ENCODE peak calls at places on chromosome 1, in four cellular contexts. C is K562, Z is GM12878, E is HL-60. D is an unnamed sample.

GRCh38 chr1:33248244-33248643 is 8.0 kb upstream of the ZNF362 start:
- DNase-seq in C (no peak), Z (no peak), E (no peak), D (no peak)

GRCh38 chr1:2412773-2413494 is 570 bp upstream of the PEX10 start:
- DNase-seq in C (peak; percentile 84), Z (no peak), E (peak; percentile 57), D (peak; percentile 66)

GRCh38 chr1:8154621-8155052 is 128.5 kb upstream of the ERRFI1 start:
- DNase-seq in C (no peak), Z (no peak), E (no peak), D (no peak)

GRCh38 chr1:9319208-9319788 is 26.6 kb downstream of the SPSB1 start:
- DNase-seq in C (no peak), Z (no peak), E (no peak), D (no peak)

GRCh38 chr1:201456499-201457309 is 12.3 kb downstream of the PHLDA3 start:
- DNase-seq in C (peak; percentile 37), Z (no peak), E (no peak), D (no peak)

GRCh38 chr1:219582310-219582709 is 30.6 kb downstream of the ZC3H11B start:
- DNase-seq in C (no peak), Z (no peak), E (peak; percentile 39), D (no peak)

GRCh38 chr1:166174108-166174507 is 7.3 kb upstream of the FAM78B start:
- DNase-seq in C (no peak), Z (no peak), E (no peak), D (no peak)

GRCh38 chr1:247639381-247639981 is 34.1 kb downstream of the OR2G3 start:
- DNase-seq in C (peak; percentile 67), Z (no peak), E (no peak), D (no peak)

GRCh38 chr1:170734412-170735175 is 70.7 kb downstream of the PRRX1 start:
- DNase-seq in C (no peak), Z (no peak), E (no peak), D (no peak)

GRCh38 chr1:22745675-22746585 is 35.3 kb downstream of the EPHB2 start:
- DNase-seq in C (no peak), Z (no peak), E (peak; percentile 72), D (no peak)

GRCh38 chr1:62870148-62870547 is 86.2 kb downstream of the ATG4C start:
- DNase-seq in C (no peak), Z (no peak), E (no peak), D (no peak)

GRCh38 chr1:68322096-68322495 is 89.8 kb upstream of the WLS start:
- DNase-seq in C (no peak), Z (no peak), E (no peak), D (no peak)

GRCh38 chr1:38990401-38990745 is 703 bp upstream of the AKIRIN1 start:
- DNase-seq in C (no peak), Z (no peak), E (no peak), D (no peak)

GRCh38 chr1:46692806-46693770 is 21.4 kb downstream of the TEX38 start:
- DNase-seq in C (no peak), Z (no peak), E (no peak), D (no peak)

GRCh38 chr1:247375747-247376146 is 40.2 kb upstream of the NLRP3 start:
- DNase-seq in C (no peak), Z (no peak), E (no peak), D (no peak)

GRCh38 chr1:24282491-24282890 is 36.7 kb upstream of the GRHL3 start:
- DNase-seq in C (no peak), Z (no peak), E (no peak), D (no peak)

GRCh38 chr1:65872258-65872657 is 79.6 kb downstream of the PDE4B start:
- DNase-seq in C (no peak), Z (no peak), E (no peak), D (no peak)

GRCh38 chr1:21263653-21264225 is 26.5 kb downstream of the ECE1 start:
- DNase-seq in C (no peak), Z (no peak), E (no peak), D (no peak)

GRCh38 chr1:156704930-156705320 is 458 bp downstream of the CRABP2 start:
- DNase-seq in C (no peak), Z (no peak), E (no peak), D (no peak)

GRCh38 chr1:226884966-226885820 is 14.8 kb downstream of the PSEN2 start:
- DNase-seq in C (no peak), Z (no peak), E (no peak), D (no peak)

GRCh38 chr1:22676916-22677601 is 24.0 kb downstream of the C1QB start:
- DNase-seq in C (no peak), Z (no peak), E (no peak), D (no peak)

GRCh38 chr1:184958554-184959353 is 15.6 kb downstream of the NIBAN1 start:
- DNase-seq in C (no peak), Z (no peak), E (no peak), D (no peak)

GRCh38 chr1:209513226-209513625 is 70.3 kb upstream of the CAMK1G start:
- DNase-seq in C (peak; percentile 32), Z (no peak), E (no peak), D (peak; percentile 12)

GRCh38 chr1:36154765-36155559 is 998 bp upstream of the MAP7D1 start:
- DNase-seq in C (no peak), Z (no peak), E (no peak), D (no peak)

GRCh38 chr1:41641483-41641829 is 157.0 kb upstream of the EDN2 start:
- DNase-seq in C (no peak), Z (peak; percentile 48), E (no peak), D (no peak)

GRCh38 chr1:39639333-39640130 is at the start of gene HEYL:
- DNase-seq in C (peak; percentile 96), Z (no peak), E (peak; percentile 11), D (peak; percentile 65)

GRCh38 chr1:15362096-15362736 is 47.5 kb upstream of the EFHD2 start:
- DNase-seq in C (no peak), Z (no peak), E (no peak), D (no peak)

GRCh38 chr1:19678493-19678892 is 13.8 kb downstream of the HTR6 start:
- DNase-seq in C (no peak), Z (no peak), E (no peak), D (no peak)

GRCh38 chr1:26552720-26553119 is 23.2 kb downstream of the RPS6KA1 start:
- DNase-seq in C (no peak), Z (no peak), E (no peak), D (no peak)

GRCh38 chr1:6269997-6270401 is 9.1 kb upstream of the GPR153 start:
- DNase-seq in C (peak; percentile 33), Z (no peak), E (no peak), D (no peak)

GRCh38 chr1:168585191-168585590 is 8.8 kb downstream of the XCL1 start:
- DNase-seq in C (no peak), Z (no peak), E (no peak), D (no peak)

GRCh38 chr1:36162680-36163079 is 6.7 kb downstream of the MAP7D1 start:
- DNase-seq in C (no peak), Z (no peak), E (no peak), D (no peak)

GRCh38 chr1:43482240-43482639 is 28.5 kb upstream of the HYI start:
- DNase-seq in C (no peak), Z (no peak), E (no peak), D (no peak)

GRCh38 chr1:173084292-173084691 is 33.6 kb upstream of the TNFSF18 start:
- DNase-seq in C (no peak), Z (no peak), E (no peak), D (no peak)
- TF ChIP-seq SPI1 in C (no peak), Z (no peak), E (no peak), D (no peak)

DNA sequence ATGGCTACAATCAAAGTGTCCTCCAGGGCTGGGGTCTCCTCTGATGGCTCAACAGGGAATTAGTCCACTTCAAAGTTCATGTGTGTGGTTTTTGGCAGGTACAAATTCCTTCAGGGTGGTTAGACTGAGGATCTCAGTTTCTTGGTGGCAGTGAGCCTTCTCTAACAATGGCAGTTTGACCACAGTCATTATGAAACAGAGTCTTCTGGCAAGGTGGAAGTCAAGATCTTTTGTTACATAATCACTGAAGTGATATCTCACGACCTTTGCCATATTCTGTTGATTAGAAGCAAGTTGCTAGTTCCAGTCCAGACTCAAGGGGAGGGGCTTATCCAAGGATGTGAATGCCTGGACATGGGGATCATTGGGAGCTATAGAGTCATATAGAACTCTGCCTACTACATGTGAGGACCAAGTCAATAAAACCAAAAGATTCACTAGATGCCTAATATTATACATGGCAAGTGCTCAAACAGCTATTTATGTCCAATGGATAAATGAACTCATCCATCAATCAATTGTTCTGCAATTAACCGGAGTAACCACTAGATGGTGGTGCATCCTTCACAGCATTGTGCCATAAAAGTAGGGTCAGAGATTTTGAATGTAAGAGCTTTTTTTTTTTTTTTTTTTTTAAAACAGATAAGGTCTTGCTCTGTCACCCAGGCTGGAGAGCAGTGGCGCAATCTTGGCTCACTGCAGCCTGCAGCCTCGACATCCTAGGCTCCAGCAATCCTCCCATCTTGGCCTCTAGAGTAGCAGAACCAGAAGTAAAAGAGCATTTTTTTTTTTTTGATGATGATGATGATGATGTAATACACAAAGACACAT is 131.9 kb downstream of the CRB1 start:
- DNase-seq in C (peak; percentile 29), Z (peak; percentile 11), E (peak; percentile 88), D (no peak)
- TF ChIP-seq SPI1 in C (no peak), Z (no peak), E (no peak), D (no peak)

DNA sequence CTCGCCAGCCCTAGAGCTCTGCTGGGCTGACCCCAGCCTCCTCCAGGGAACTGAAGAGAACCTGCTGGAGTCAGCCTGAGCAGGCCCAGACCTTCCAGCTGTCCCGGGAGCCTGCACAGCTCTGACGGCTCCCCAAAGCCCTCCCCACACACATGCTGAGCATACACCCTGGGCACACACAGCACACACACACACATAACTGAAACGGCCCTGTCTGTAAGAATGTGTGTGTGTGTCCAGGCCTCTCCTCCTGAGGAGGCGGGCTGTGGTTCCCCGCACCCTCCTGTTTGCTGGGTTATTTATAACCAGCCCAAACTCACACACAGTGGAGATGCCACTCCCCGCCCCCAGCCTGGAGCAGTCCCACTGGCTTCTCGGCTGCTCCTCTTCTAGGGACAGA is 20.2 kb downstream of the SDC3 start:
- DNase-seq in C (no peak), Z (no peak), E (no peak), D (no peak)
- TF ChIP-seq SPI1 in C (no peak), Z (no peak), E (no peak), D (no peak)

GRCh38 chr1:1212780-1213152 is 1.2 kb downstream of the TNFRSF4 start:
- DNase-seq in C (no peak), Z (no peak), E (no peak), D (no peak)
- TF ChIP-seq SPI1 in C (no peak), Z (peak; percentile 32), E (no peak), D (peak; percentile 19)

GRCh38 chr1:25519624-25520023 is 23.8 kb upstream of the LDLRAP1 start:
- DNase-seq in C (no peak), Z (no peak), E (no peak), D (no peak)
- TF ChIP-seq SPI1 in C (no peak), Z (no peak), E (no peak), D (no peak)

GRCh38 chr1:53077599-53077965 is 15.6 kb downstream of the PODN start:
- DNase-seq in C (no peak), Z (no peak), E (no peak), D (no peak)
- TF ChIP-seq SPI1 in C (no peak), Z (no peak), E (no peak), D (no peak)

D was measured in GM12891.